ENCODE peak calls at places on chromosomes 3 and 15, in eight cellular contexts. C is activated CD4-positive, alpha-beta T cell treated with anti-CD3 and anti-CD28 coated beads, Interleukin-2, amount 10 ng/mL, durations not matched to agents 7 days and 5 days; X is COR-L47; F is activated CD8-positive, alpha-beta T cell treated with anti-CD3 and anti-CD28 coated beads for 36 hours; S is GM04503; B is WTC11; V is CD8-positive, alpha-beta memory T cell; P is M059J. O is an unnamed sample.

GRCh38 chr3:73768594-73769308 is 144.0 kb upstream of the PDZRN3 start:
- DNase-seq in P (no peak), C (no peak), B (no peak), F (no peak), S (no peak), V (no peak), X (no peak), O (no peak)

GRCh38 chr3:2511356-2511755 is 412.7 kb downstream of the CNTN4 start:
- DNase-seq in X (peak; percentile 67), V (no peak), C (no peak), B (no peak), S (no peak), F (no peak), P (no peak), O (no peak)

GRCh38 chr3:22007376-22007775 is 256.4 kb upstream of the ZNF385D start:
- DNase-seq in S (no peak), C (no peak), B (no peak), X (no peak), V (no peak), P (peak; percentile 1), F (no peak), O (no peak)

GRCh38 chr15:75821946-75822345 is 21.3 kb upstream of the UBE2Q2 start:
- DNase-seq in S (no peak), F (no peak), B (no peak), C (no peak), V (no peak), X (no peak), P (no peak), O (no peak)

GRCh38 chr15:65629548-65629947 is 7.8 kb downstream of the SLC24A1 start:
- DNase-seq in F (no peak), S (no peak), P (no peak), V (no peak), B (no peak), C (no peak), X (no peak), O (peak; percentile 13)

GRCh38 chr15:95444860-95445259 is 885.6 kb upstream of the NR2F2 start:
- DNase-seq in F (no peak), P (no peak), V (no peak), C (no peak), X (no peak), B (no peak), S (no peak), O (no peak)

GRCh38 chr15:89138999-89139612 is 50.9 kb downstream of the ABHD2 start:
- DNase-seq in P (peak; percentile 67), S (no peak), B (no peak), C (no peak), F (no peak), X (no peak), V (no peak), O (peak; percentile 47)

GRCh38 chr15:65338366-65338765 is 33.9 kb downstream of the RNU5B-1 start:
- DNase-seq in X (peak; percentile 52), P (no peak), C (no peak), S (no peak), B (no peak), F (no peak), V (no peak), O (no peak)

GRCh38 chr3:141735176-141735575 is 2.9 kb upstream of the RNF7 start:
- DNase-seq in V (no peak), P (peak; percentile 46), C (no peak), B (no peak), F (no peak), S (no peak), X (no peak), O (no peak)

GRCh38 chr3:171366043-171366442 is 94.2 kb downstream of the TNIK start:
- DNase-seq in X (no peak), B (no peak), V (no peak), C (no peak), F (no peak), S (no peak), P (no peak), O (no peak)

GRCh38 chr15:82846621-82847020 is 37.2 kb downstream of the WHAMM start:
- DNase-seq in C (no peak), X (no peak), S (no peak), P (no peak), B (no peak), F (no peak), V (no peak), O (no peak)

GRCh38 chr15:36814708-36815107 is 235.3 kb downstream of the CDIN1 start:
- DNase-seq in B (no peak), V (no peak), C (no peak), F (no peak), X (no peak), S (no peak), P (no peak), O (peak; percentile 89)

GRCh38 chr15:101088788-101089578 is 162.9 kb downstream of the CHSY1 start:
- DNase-seq in S (no peak), C (peak; percentile 76), V (peak; percentile 64), X (peak; percentile 31), B (peak; percentile 80), P (peak; percentile 45), F (peak; percentile 83), O (peak; percentile 35)

GRCh38 chr15:57684491-57685184 is 21.9 kb upstream of the POLR2M start:
- DNase-seq in F (no peak), B (no peak), S (no peak), V (no peak), X (no peak), P (no peak), C (no peak), O (no peak)

GRCh38 chr15:71595846-71596553 is 214.4 kb upstream of the NR2E3 start:
- DNase-seq in X (no peak), B (no peak), F (no peak), V (no peak), P (peak; percentile 36), S (no peak), C (no peak), O (no peak)

GRCh38 chr3:123341871-123342630 is 106.8 kb downstream of the ADCY5 start:
- DNase-seq in S (no peak), X (no peak), C (no peak), P (no peak), V (no peak), B (peak; percentile 9), F (no peak), O (no peak)

GRCh38 chr3:49007771-49008528 is 759 bp downstream of the WDR6 start:
- DNase-seq in P (peak; percentile 72), F (peak; percentile 89), X (peak; percentile 60), C (peak; percentile 91), V (peak; percentile 80), S (peak; percentile 52), B (peak; percentile 95), O (peak; percentile 39)

GRCh38 chr3:179840985-179841384 is 188.1 kb downstream of the USP13 start:
- DNase-seq in S (no peak), F (no peak), C (no peak), B (no peak), P (peak; percentile 69), V (no peak), X (no peak), O (no peak)

GRCh38 chr3:15498461-15499214 is 22.9 kb downstream of the COLQ start:
- DNase-seq in S (no peak), V (no peak), B (no peak), C (no peak), F (no peak), X (no peak), P (no peak), O (no peak)

GRCh38 chr3:127655641-127656040 is 17.1 kb upstream of the ABTB1 start:
- DNase-seq in X (no peak), F (no peak), C (no peak), P (peak; percentile 81), V (no peak), S (peak; percentile 36), B (no peak), O (no peak)

GRCh38 chr3:5181479-5182141 is 5.9 kb upstream of the EDEM1 start:
- DNase-seq in B (no peak), V (no peak), X (no peak), F (no peak), S (no peak), C (no peak), P (no peak), O (no peak)

GRCh38 chr15:73908030-73908821 is 18.0 kb upstream of the LOXL1 start:
- DNase-seq in V (peak; percentile 36), F (peak; percentile 91), C (peak; percentile 83), X (peak; percentile 68), B (peak; percentile 95), P (peak; percentile 57), S (no peak), O (peak; percentile 42)